ENCODE peak calls at places on chromosomes 5 and 9, in four cellular contexts. One of them, this sample, is unnamed.

GRCh38 chr5:98585661-98586310 is 187.7 kb upstream of the RGMB start:
- DNase-seq in hepatocyte: no peak
- DNase-seq in fibroblast of lung: peak
- DNase-seq in tibial artery: no peak
- DNase-seq in this sample: no peak

GRCh38 chr9:33165263-33166151 is 1.6 kb downstream of the B4GALT1 start:
- DNase-seq in tibial artery: peak
- DNase-seq in fibroblast of lung: peak
- DNase-seq in hepatocyte: peak
- DNase-seq in this sample: no peak

GRCh38 chr5:152688561-152689274 is 283.6 kb upstream of the NMUR2 start:
- DNase-seq in tibial artery: no peak
- DNase-seq in fibroblast of lung: peak
- DNase-seq in hepatocyte: peak
- DNase-seq in this sample: peak

GRCh38 chr5:88085462-88085861 is 183.2 kb downstream of the TMEM161B start:
- DNase-seq in hepatocyte: no peak
- DNase-seq in fibroblast of lung: peak
- DNase-seq in tibial artery: no peak
- DNase-seq in this sample: no peak

GRCh38 chr5:37197340-37198050 is 51.7 kb downstream of the CPLANE1 start:
- DNase-seq in fibroblast of lung: no peak
- DNase-seq in hepatocyte: no peak
- DNase-seq in tibial artery: no peak
- DNase-seq in this sample: no peak

GRCh38 chr9:70491798-70492736 is 77.6 kb upstream of the KLF9 start:
- DNase-seq in tibial artery: no peak
- DNase-seq in hepatocyte: no peak
- DNase-seq in fibroblast of lung: no peak
- DNase-seq in this sample: no peak

GRCh38 chr5:103259705-103260355 is 1.3 kb downstream of the MACIR start:
- DNase-seq in tibial artery: peak
- DNase-seq in fibroblast of lung: peak
- DNase-seq in hepatocyte: no peak
- DNase-seq in this sample: no peak

GRCh38 chr9:78439866-78440830 is 143.2 kb downstream of the PSAT1 start:
- DNase-seq in hepatocyte: no peak
- DNase-seq in tibial artery: no peak
- DNase-seq in fibroblast of lung: no peak
- DNase-seq in this sample: no peak

GRCh38 chr9:37839491-37840461 is 39.2 kb downstream of the DCAF10 start:
- DNase-seq in hepatocyte: no peak
- DNase-seq in fibroblast of lung: peak
- DNase-seq in tibial artery: no peak
- DNase-seq in this sample: no peak

DNA sequence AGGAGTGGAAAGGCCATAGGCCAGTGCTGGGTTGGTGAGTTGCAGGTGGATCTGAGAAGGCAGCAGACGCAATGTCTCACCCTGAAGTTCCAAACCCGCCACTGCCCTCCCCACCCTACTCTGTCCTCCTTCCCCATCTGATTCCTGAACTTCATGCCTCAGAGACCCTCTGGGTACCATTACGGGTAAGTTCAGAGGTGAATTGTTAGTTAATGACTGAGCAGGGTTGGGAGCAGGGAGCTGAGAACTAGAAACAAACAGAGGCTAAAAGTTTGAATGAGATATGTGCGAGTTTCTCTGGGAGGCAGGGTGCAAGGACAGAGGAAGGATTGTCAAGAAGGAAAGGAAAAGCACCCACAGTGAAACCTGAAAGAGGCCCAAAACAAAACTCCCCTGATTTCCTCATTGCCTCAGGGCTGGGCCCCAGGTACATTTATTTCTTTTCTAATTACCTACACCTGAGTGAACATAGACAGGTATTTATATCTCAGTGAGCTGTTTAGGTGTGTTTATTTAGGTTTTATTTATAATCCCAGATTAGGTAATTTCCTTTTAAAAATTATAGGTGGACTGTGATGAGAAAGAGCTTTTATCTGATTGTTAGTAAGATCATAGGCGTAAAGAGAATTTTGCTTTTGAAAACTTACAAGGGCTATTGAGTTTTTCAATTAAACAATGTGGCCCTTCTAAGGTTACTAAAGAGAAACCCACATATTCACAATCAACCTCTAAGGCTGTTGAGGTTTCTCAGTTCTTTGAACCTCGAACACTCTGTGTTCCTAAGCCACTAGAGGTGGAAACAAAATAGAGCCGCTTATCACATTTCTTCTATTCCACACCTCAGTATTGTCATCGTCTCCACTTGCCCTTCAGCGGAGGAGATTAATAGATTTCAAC is 344.9 kb downstream of the ZNF608 start:
- DNase-seq in tibial artery: no peak
- DNase-seq in hepatocyte: no peak
- DNase-seq in fibroblast of lung: no peak
- DNase-seq in this sample: no peak
- H3K27ac ChIP-seq in tibial artery: no peak
- H3K27ac ChIP-seq in hepatocyte: peak
- H3K27ac ChIP-seq in fibroblast of lung: no peak
- H3K27ac ChIP-seq in this sample: no peak

DNA sequence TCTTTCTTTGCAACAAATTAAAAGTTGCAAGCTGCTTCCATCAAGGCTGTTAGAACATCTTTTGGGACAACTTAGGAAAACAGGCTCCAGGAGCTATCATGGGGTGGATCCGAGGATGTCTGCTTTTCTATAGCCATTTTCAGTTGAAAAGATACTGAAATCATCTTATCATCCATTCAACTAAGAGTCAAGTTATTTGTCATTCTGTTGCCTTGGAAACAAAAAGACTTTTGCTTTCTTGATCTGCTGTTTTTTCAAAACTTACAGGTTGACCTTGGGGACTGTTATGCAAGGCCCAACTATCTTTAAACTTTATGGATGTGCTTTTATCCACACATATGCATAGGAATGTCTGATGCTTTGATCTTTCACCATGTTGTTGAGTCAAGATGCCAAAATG is 545.3 kb upstream of the DAP start:
- DNase-seq in tibial artery: no peak
- DNase-seq in hepatocyte: no peak
- DNase-seq in fibroblast of lung: peak
- DNase-seq in this sample: no peak
- H3K27ac ChIP-seq in tibial artery: no peak
- H3K27ac ChIP-seq in hepatocyte: peak
- H3K27ac ChIP-seq in fibroblast of lung: no peak
- H3K27ac ChIP-seq in this sample: no peak

GRCh38 chr5:127298036-127298429 is 7.4 kb downstream of the MEGF10 start:
- DNase-seq in hepatocyte: no peak
- DNase-seq in fibroblast of lung: no peak
- DNase-seq in tibial artery: no peak
- DNase-seq in this sample: no peak

GRCh38 chr5:127294829-127295228 is 4.2 kb downstream of the MEGF10 start:
- DNase-seq in tibial artery: no peak
- DNase-seq in hepatocyte: no peak
- DNase-seq in fibroblast of lung: no peak
- DNase-seq in this sample: no peak

GRCh38 chr5:127297348-127298035 is 6.9 kb downstream of the MEGF10 start:
- DNase-seq in hepatocyte: no peak
- DNase-seq in fibroblast of lung: no peak
- DNase-seq in tibial artery: no peak
- DNase-seq in this sample: no peak

GRCh38 chr5:127295454-127295853 is 4.9 kb downstream of the MEGF10 start:
- DNase-seq in fibroblast of lung: no peak
- DNase-seq in tibial artery: no peak
- DNase-seq in hepatocyte: no peak
- DNase-seq in this sample: no peak

GRCh38 chr5:127296321-127296720 is 5.7 kb downstream of the MEGF10 start:
- DNase-seq in tibial artery: no peak
- DNase-seq in fibroblast of lung: peak
- DNase-seq in hepatocyte: no peak
- DNase-seq in this sample: no peak
- H3K27ac ChIP-seq in tibial artery: no peak
- H3K27ac ChIP-seq in fibroblast of lung: no peak
- H3K27ac ChIP-seq in hepatocyte: no peak
- H3K27ac ChIP-seq in this sample: no peak

DNA sequence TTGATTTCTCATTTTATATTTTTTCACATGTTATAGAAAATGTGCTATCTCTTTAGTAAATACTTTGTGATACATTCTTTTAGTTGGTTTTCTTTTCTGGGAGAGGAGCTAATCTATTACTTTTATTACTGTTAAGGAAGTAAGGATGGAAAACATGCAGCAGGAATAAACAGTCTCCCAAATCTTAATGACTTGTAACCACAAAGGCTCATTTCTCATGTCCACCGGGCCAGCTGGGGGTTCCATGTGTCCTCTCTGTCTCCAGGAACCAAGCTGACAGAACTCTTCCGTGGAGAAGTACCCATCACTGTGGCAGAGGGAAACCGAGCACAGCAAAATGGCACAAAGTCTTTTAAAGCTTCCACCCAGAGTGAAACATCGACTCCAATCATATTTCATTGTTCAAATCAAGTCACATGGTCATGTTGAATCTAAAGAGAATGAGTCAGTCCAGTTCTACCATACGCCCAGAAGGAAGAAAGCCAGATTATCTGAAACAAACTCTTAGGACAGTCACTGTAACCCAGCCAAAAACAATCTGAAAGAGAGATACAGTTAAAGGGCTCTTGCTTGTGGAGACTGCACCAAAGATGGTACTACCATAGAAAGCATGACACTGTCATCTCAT is 97.1 kb upstream of the CDH6 start:
- DNase-seq in tibial artery: no peak
- DNase-seq in fibroblast of lung: peak
- DNase-seq in hepatocyte: no peak
- DNase-seq in this sample: no peak
- H3K27ac ChIP-seq in tibial artery: no peak
- H3K27ac ChIP-seq in fibroblast of lung: peak
- H3K27ac ChIP-seq in hepatocyte: no peak
- H3K27ac ChIP-seq in this sample: no peak

DNA sequence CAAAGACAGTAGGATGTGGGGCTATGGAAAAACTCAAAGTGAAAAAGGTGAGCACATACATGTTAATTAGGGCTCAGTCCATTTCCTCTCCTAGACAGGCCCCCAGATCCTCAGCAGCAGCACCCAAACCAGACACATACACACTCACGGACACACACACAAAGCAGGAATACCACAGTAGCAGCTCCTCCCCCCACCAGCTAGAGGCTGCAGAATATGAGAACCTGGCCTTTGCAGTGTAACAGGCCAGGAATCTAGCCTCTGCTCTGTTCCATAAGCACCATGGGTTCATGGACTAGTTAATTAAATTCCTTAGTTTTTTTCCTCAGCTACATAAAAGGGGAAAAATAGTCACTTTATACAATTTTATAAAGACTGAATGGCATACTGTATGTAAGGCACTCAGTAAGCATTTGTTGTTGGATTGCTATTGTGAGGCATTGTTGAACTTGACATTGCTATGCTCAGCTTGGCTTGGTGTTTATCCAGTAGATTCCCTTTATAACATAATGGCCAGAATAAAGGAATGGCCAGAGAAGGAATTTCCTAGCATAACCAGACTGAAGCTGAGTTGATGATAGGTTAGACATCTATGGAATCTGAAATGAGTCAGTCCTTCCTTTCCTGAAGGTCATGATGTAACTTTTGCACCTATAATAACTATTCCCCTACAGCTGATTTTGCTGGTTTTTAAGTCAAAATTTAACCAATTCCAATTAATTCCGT is 186.8 kb downstream of the SEMA5A start:
- DNase-seq in hepatocyte: no peak
- DNase-seq in fibroblast of lung: peak
- DNase-seq in tibial artery: no peak
- DNase-seq in this sample: no peak
- H3K27ac ChIP-seq in hepatocyte: no peak
- H3K27ac ChIP-seq in fibroblast of lung: no peak
- H3K27ac ChIP-seq in tibial artery: no peak
- H3K27ac ChIP-seq in this sample: no peak

GRCh38 chr5:5522336-5522735 is 99.9 kb downstream of the ICE1 start:
- DNase-seq in fibroblast of lung: no peak
- DNase-seq in hepatocyte: no peak
- DNase-seq in tibial artery: no peak
- DNase-seq in this sample: no peak
- H3K27ac ChIP-seq in fibroblast of lung: no peak
- H3K27ac ChIP-seq in hepatocyte: no peak
- H3K27ac ChIP-seq in tibial artery: no peak
- H3K27ac ChIP-seq in this sample: no peak

This sample was measured in kidney.